ENCODE peak calls at places on chromosomes 3 and 15, in four cellular contexts. I is endodermal cell; K is breast epithelium; C is CD8-positive, alpha-beta T cell. L is an unnamed sample.

GRCh38 chr15:52790166-52790708 is at the start of gene ONECUT1:
- DNase-seq in C (peak; percentile 14), I (peak; percentile 91), K (no peak), L (peak; percentile 89)

GRCh38 chr3:194166682-194167479 is 30.9 kb downstream of the HES1 start:
- DNase-seq in K (no peak), I (no peak), C (no peak), L (peak; percentile 36)

GRCh38 chr15:68693071-68693470 is 114.3 kb downstream of the CORO2B start:
- DNase-seq in C (no peak), I (no peak), K (no peak), L (no peak)

GRCh38 chr3:180408654-180409053 is 193.3 kb upstream of the TTC14 start:
- DNase-seq in C (no peak), I (no peak), K (no peak), L (no peak)

GRCh38 chr15:58932791-58933310 is 628 bp downstream of the SLTM start:
- DNase-seq in C (no peak), I (no peak), K (no peak), L (peak; percentile 51)

GRCh38 chr3:196638922-196639516 is 475 bp upstream of the NRROS start:
- DNase-seq in C (no peak), K (no peak), I (no peak), L (no peak)

GRCh38 chr3:99503350-99503749 is 135.0 kb upstream of the COL8A1 start:
- DNase-seq in I (no peak), C (no peak), K (no peak), L (no peak)

GRCh38 chr3:12994357-12994606 is 78.9 kb downstream of the IQSEC1 start:
- DNase-seq in K (no peak), I (no peak), C (no peak), L (peak; percentile 59)

GRCh38 chr3:152037953-152038352 is 164.5 kb downstream of the SUCNR1 start:
- DNase-seq in C (no peak), K (no peak), I (no peak), L (no peak)

GRCh38 chr3:113167929-113168771 is 43.2 kb upstream of the BOC start:
- DNase-seq in C (no peak), I (no peak), K (no peak), L (no peak)

GRCh38 chr3:108208831-108209230 is 13.4 kb downstream of the IFT57 start:
- DNase-seq in I (no peak), C (no peak), K (no peak), L (no peak)

GRCh38 chr15:100167884-100168375 is 173.8 kb downstream of the ADAMTS17 start:
- DNase-seq in K (no peak), C (no peak), I (no peak), L (no peak)

GRCh38 chr3:160641675-160642330 is 35.2 kb upstream of the ARL14 start:
- DNase-seq in I (no peak), K (no peak), C (no peak), L (no peak)

GRCh38 chr15:80779658-80780415 is 667 bp downstream of the CEMIP start:
- DNase-seq in K (no peak), I (peak; percentile 76), C (no peak), L (no peak)

GRCh38 chr3:123869165-123869564 is 15.0 kb downstream of the MYLK start:
- DNase-seq in K (no peak), I (no peak), C (no peak), L (no peak)

GRCh38 chr15:70936326-70936725 is 43.7 kb downstream of the LRRC49 start:
- DNase-seq in C (no peak), I (no peak), K (no peak), L (no peak)

DNA sequence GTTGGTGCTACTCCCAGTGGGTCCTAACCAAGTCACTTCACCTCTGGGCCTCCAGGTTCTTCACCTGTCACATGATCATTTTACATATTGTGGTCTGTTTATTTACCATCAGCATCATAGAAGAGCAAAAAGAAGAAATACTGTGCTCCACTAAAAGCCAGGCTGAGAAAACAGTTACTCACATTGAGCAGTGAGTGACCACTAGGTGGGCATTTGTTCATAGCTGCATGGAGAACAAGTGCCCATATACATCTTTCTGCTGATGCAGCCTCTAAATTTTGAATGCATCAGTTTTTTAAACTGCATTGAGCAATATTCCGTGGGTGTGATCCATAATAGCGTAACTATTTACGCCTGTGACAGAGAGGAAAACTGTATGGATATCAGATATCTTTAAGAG is 76.2 kb downstream of the DCUN1D1 start:
- DNase-seq in C (no peak), K (no peak), I (no peak), L (no peak)
- TF ChIP-seq CTCF in C (no peak), K (no peak), I (peak; percentile 71), L (no peak)

GRCh38 chr15:24617646-24618045 is 57.9 kb upstream of the NPAP1 start:
- DNase-seq in C (no peak), I (no peak), K (no peak), L (no peak)
- H3K9me3 ChIP-seq in C (no peaks in the 10 kb centered on the region), I (peaks cover 53% of the 10 kb centered on the region), K (peaks cover 7% of the 10 kb centered on the region), L (no peaks in the 10 kb centered on the region)

GRCh38 chr3:67863869-67864268 is 209.5 kb upstream of the SUCLG2 start:
- DNase-seq in C (no peak), I (peak; percentile 56), K (no peak), L (no peak)
- TF ChIP-seq CTCF in C (no peak), I (peak; percentile 80), K (no peak), L (no peak)

GRCh38 chr15:25185791-25186190 is 231.0 kb downstream of the SNRPN start:
- DNase-seq in I (no peak), C (no peak), K (peak; percentile 31), L (no peak)
- H3K9me3 ChIP-seq in I (no peaks in the 10 kb centered on the region), C (no peaks in the 10 kb centered on the region), K (peaks cover 56% of the 10 kb centered on the region), L (no peaks in the 10 kb centered on the region)

GRCh38 chr15:57767526-57767925 is 61.0 kb downstream of the POLR2M start:
- DNase-seq in K (no peak), C (no peak), I (no peak), L (no peak)

GRCh38 chr15:57758556-57758955 is 52.0 kb downstream of the POLR2M start:
- DNase-seq in C (no peak), K (no peak), I (no peak), L (no peak)

GRCh38 chr15:57761562-57761961 is 55.0 kb downstream of the POLR2M start:
- DNase-seq in I (no peak), K (no peak), C (no peak), L (no peak)

DNA sequence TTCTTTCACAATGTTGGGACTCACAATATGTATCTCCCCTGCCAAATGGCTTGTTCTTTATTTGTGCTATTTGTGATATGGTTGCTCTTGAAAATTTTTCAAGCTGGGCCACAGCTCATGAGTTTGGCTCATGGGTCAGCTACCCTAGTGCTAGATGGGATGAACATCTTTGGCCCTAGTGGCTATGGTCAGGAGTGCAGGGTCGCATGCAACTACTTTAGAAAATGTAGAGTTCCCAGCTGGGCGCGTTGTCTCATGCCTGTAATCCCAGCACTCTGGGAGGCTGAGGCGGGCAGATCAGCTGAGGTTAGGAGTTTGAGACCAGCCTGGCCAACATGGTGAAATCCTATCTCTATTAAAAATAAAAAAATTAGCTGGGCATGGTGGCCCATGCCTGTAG is 55.8 kb downstream of the POLR2M start:
- DNase-seq in K (no peak), I (peak; percentile 62), C (no peak), L (no peak)
- TF ChIP-seq CTCF in K (no peak), I (peak; percentile 54), C (no peak), L (no peak)

DNA sequence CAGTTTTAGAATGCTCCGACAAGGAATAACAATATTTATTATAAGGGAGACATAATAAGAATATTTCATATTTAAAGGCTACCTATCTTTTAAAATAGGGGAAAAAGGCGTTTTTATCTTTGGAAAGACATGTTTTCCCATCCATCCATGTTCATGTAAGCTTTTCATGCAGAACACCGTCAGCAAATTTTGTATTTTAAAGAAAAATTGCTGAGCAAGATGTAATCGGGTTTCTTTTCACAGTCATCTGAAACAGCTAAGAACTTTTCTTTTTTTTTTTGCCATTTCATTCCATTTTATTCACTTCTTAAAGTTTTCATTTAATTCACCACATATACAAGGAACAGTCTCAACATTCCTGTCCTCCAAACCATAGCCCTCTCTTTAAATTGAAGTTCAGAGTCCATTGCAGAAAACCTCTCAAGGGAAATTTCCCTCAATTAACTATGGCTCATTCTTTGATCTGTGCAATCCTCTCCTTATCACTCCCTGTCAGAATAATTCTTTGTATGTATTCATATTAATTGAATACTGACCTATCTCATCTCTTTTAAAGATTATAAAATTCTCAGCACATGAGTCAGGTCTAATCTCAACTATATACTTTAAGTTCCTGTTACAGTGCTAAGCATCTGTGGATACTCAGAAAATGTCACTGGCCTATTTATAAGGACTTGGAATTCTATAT is 502.9 kb upstream of the CBLB start:
- DNase-seq in C (no peak), I (no peak), K (no peak), L (no peak)
- H3K9me3 ChIP-seq in C (no peaks in the 10 kb centered on the region), I (no peaks in the 10 kb centered on the region), K (no peaks in the 10 kb centered on the region), L (no peaks in the 10 kb centered on the region)

GRCh38 chr15:23497710-23498111 is 50.7 kb upstream of the GOLGA6L2 start:
- DNase-seq in C (no peak), I (no peak), K (no peak), L (peak; percentile 12)
- TF ChIP-seq CTCF in C (no peak), I (peak; percentile 61), K (no peak), L (peak; percentile 33)

GRCh38 chr3:1943395-1944118 is 155.1 kb upstream of the CNTN4 start:
- DNase-seq in K (no peak), I (no peak), C (no peak), L (no peak)

GRCh38 chr3:1945698-1946097 is 153.0 kb upstream of the CNTN4 start:
- DNase-seq in I (no peak), K (no peak), C (no peak), L (no peak)

DNA sequence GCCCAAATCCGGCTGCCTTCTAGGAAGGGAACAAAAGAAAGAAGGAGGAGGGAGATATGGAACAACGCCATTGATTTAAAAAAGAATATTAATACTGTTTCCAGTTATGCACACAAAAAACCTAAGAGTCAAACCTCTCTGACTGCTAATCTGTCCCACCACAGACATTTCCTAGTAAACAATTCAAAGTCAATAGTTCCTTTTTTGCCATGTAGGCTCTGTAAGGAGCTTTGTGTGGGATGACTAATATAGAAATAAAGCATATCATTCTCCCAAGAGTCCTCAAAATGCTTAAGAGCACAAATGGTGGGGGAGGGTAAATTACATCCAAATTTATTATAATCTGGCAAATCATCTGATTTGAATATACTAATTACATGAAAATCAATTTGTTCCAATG is 155.9 kb upstream of the CNTN4 start:
- DNase-seq in I (no peak), C (no peak), K (no peak), L (no peak)
- H3K9me3 ChIP-seq in I (peaks cover 16% of the 10 kb centered on the region), C (no peaks in the 10 kb centered on the region), K (no peaks in the 10 kb centered on the region), L (no peaks in the 10 kb centered on the region)

GRCh38 chr3:2166552-2166951 is 67.9 kb downstream of the CNTN4 start:
- DNase-seq in I (no peak), C (no peak), K (no peak), L (no peak)
- TF ChIP-seq CTCF in I (peak; percentile 77), C (no peak), K (no peak), L (no peak)

GRCh38 chr15:25899870-25900269 is 36.7 kb upstream of the ATP10A start:
- DNase-seq in K (no peak), C (no peak), I (no peak), L (no peak)
- H3K9me3 ChIP-seq in K (no peaks in the 10 kb centered on the region), C (no peaks in the 10 kb centered on the region), I (no peaks in the 10 kb centered on the region), L (no peaks in the 10 kb centered on the region)

L was measured in body of pancreas.